ENCODE peak calls at places on chromosomes 4 and X, in ten cellular contexts. E, D, V, Q, L, C, P, S, Y and R are unnamed samples.

GRCh38 chr4:174553828-174554227 is 31.5 kb upstream of the HPGD start:
- DNase-seq in Q (peak), E (no peak), Y (no peak), D (no peak), V (no peak), P (no peak), S (peak), C (no peak), L (no peak), R (peak)

GRCh38 chr4:76804060-76804459 is 93.9 kb downstream of the SOWAHB start:
- DNase-seq in E (no peak), Y (no peak), D (no peak), S (peak), V (no peak), P (no peak), Q (no peak), C (no peak), L (no peak), R (no peak)

GRCh38 chr4:152264106-152264505 is 271.8 kb downstream of the FBXW7 start:
- DNase-seq in C (no peak), S (no peak), E (no peak), P (no peak), L (no peak), Q (no peak), D (no peak), V (no peak), Y (no peak), R (no peak)

GRCh38 chr4:1640110-1640509 is 44.0 kb downstream of the FAM53A start:
- DNase-seq in V (no peak), C (no peak), D (no peak), P (no peak), S (no peak), Y (no peak), Q (no peak), L (no peak), E (no peak), R (no peak)

GRCh38 chrX:7028246-7028645 is 119.3 kb upstream of the STS start:
- DNase-seq in P (no peak), E (no peak), L (no peak), V (no peak), C (no peak), Y (no peak), S (no peak), Q (no peak), D (no peak), R (peak)

GRCh38 chrX:50680990-50681389 is 133.0 kb downstream of the SHROOM4 start:
- DNase-seq in S (no peak), L (no peak), P (no peak), Y (no peak), D (no peak), E (no peak), V (no peak), Q (no peak), C (no peak), R (no peak)

GRCh38 chr4:135418353-135418752 is 1216.8 kb upstream of the PABPC4L start:
- DNase-seq in Q (no peak), C (no peak), D (no peak), S (no peak), L (no peak), E (peak), V (no peak), Y (peak), P (peak), R (no peak)

GRCh38 chrX:71621644-71622346 is 3.5 kb upstream of the CXCR3 start:
- DNase-seq in Y (no peak), P (no peak), L (no peak), V (no peak), E (no peak), C (no peak), D (no peak), S (peak), Q (no peak), R (peak)

GRCh38 chrX:50629774-50630173 is 159.1 kb upstream of the DGKK start:
- DNase-seq in P (no peak), Q (no peak), S (no peak), L (no peak), V (no peak), D (no peak), C (no peak), Y (no peak), E (no peak), R (no peak)

GRCh38 chr4:8428288-8429097 is 12.0 kb downstream of the ACOX3 start:
- DNase-seq in C (peak), D (peak), Q (peak), P (peak), E (peak), L (peak), S (peak), V (peak), Y (peak), R (peak)

GRCh38 chr4:2182981-2183380 is 58.9 kb downstream of the HAUS3 start:
- DNase-seq in S (no peak), V (no peak), P (no peak), Y (no peak), E (no peak), Q (no peak), D (no peak), L (no peak), C (no peak), R (no peak)